ENCODE peak calls at places on chromosomes 2 and 18, in ten cellular contexts. M is naive thymus-derived CD8-positive, alpha-beta T cell; J is H9; G is T-cell; O is cardiac fibroblast; D is left cardiac atrium; Z is activated gamma-delta T cell treated with Interleukin-2 at 50 U/mL for 16 hours; R is upper lobe of right lung; V is hippocampal formation; U is ACHN. B is an unnamed sample.

GRCh38 chr2:241741016-241741415 is 6.6 kb downstream of the D2HGDH start:
- DNase-seq in D (no peak), O (peak; percentile 17), G (peak; percentile 22), R (no peak), U (peak; percentile 3), J (no peak), M (peak; percentile 36), V (no peak), Z (peak; percentile 31), B (no peak)

GRCh38 chr18:63476666-63477065 is at the start of gene SERPINB5:
- DNase-seq in M (no peak), D (no peak), O (no peak), V (no peak), R (no peak), Z (no peak), U (no peak), J (peak; percentile 79), G (no peak), B (no peak)

GRCh38 chr2:50295596-50295995 is 736.3 kb downstream of the NRXN1 start:
- DNase-seq in U (no peak), R (no peak), J (no peak), O (no peak), Z (no peak), G (no peak), M (no peak), D (no peak), V (no peak), B (no peak)

GRCh38 chr2:80340022-80340421 is 35.5 kb upstream of the LRRTM1 start:
- DNase-seq in J (no peak), G (no peak), Z (no peak), U (no peak), O (no peak), R (no peak), D (no peak), V (no peak), M (no peak), B (no peak)

GRCh38 chr18:49846263-49846662 is 32.9 kb upstream of the ACAA2 start:
- DNase-seq in R (no peak), J (no peak), D (no peak), Z (no peak), O (peak; percentile 62), U (no peak), G (no peak), V (no peak), M (no peak), B (no peak)

GRCh38 chr2:176614049-176614448 is 344.8 kb downstream of the MTX2 start:
- DNase-seq in U (no peak), M (no peak), O (no peak), Z (no peak), V (no peak), D (no peak), J (no peak), G (no peak), R (no peak), B (no peak)

GRCh38 chr2:188978291-188979081 is 4.3 kb downstream of the COL3A1 start:
- DNase-seq in M (no peak), R (no peak), G (no peak), O (peak; percentile 88), J (peak; percentile 26), D (no peak), V (no peak), Z (no peak), U (peak; percentile 64), B (peak; percentile 18)

GRCh38 chr2:217286833-217287232 is 427.0 kb upstream of the TNP1 start:
- DNase-seq in V (no peak), J (no peak), R (no peak), Z (no peak), O (peak; percentile 12), M (no peak), U (no peak), D (no peak), G (no peak), B (no peak)

GRCh38 chr2:225040862-225041209 is 1.4 kb downstream of the DOCK10 start:
- DNase-seq in G (peak; percentile 31), M (no peak), V (peak; percentile 73), J (no peak), O (peak; percentile 37), D (no peak), U (no peak), R (no peak), Z (peak; percentile 33), B (peak; percentile 72)

GRCh38 chr18:24246143-24246542 is 107.3 kb downstream of the CABYR start:
- DNase-seq in D (no peak), J (no peak), M (no peak), U (no peak), Z (no peak), O (no peak), G (no peak), V (no peak), R (no peak), B (no peak)

GRCh38 chr18:41613210-41613609 is 341.8 kb upstream of the PIK3C3 start:
- DNase-seq in R (no peak), G (no peak), D (no peak), V (no peak), O (no peak), U (no peak), M (no peak), Z (no peak), J (no peak), B (no peak)